ENCODE peak calls at places on chromosomes 13 and 19, in four cellular contexts. D is K562, O is H1, R is GM12878. U is an unnamed sample.

GRCh38 chr13:111664696-111665095 is 344.3 kb downstream of the TEX29 start:
- DNase-seq in O (no peak), D (no peak), R (no peak), U (no peak)

GRCh38 chr13:102401755-102402154 is at the start of gene FGF14:
- DNase-seq in R (no peak), O (no peak), D (no peak), U (no peak)

GRCh38 chr19:55156202-55157063 is 1.1 kb downstream of the TNNI3 start:
- DNase-seq in R (no peak), D (peak), O (no peak), U (peak)

GRCh38 chr19:35639863-35640262 is 1.7 kb upstream of the ETV2 start:
- DNase-seq in R (no peak), O (no peak), D (no peak), U (no peak)

GRCh38 chr19:10421240-10421948 is 1.1 kb downstream of the PDE4A start:
- DNase-seq in D (no peak), R (no peak), O (no peak), U (no peak)

GRCh38 chr13:94121686-94122085 is 357.8 kb downstream of the DCT start:
- DNase-seq in R (no peak), O (no peak), D (no peak), U (no peak)

GRCh38 chr19:53388904-53389303 is 6.0 kb upstream of the ZNF765 start:
- DNase-seq in D (no peak), R (no peak), O (no peak), U (no peak)

GRCh38 chr13:104204177-104204576 is 1138.0 kb upstream of the SLC10A2 start:
- DNase-seq in R (no peak), O (no peak), D (no peak), U (no peak)

GRCh38 chr13:52862358-52863206 is 14.1 kb upstream of the PCDH8 start:
- DNase-seq in O (no peak), R (no peak), D (peak), U (peak)

GRCh38 chr13:76516013-76516412 is 370.2 kb downstream of the KCTD12 start:
- DNase-seq in R (no peak), D (no peak), O (no peak), U (no peak)

GRCh38 chr13:114236224-114236623 is 1.5 kb downstream of the CDC16 start:
- DNase-seq in O (no peak), R (no peak), D (no peak), U (no peak)

GRCh38 chr13:109345433-109345941 is 440.9 kb downstream of the IRS2 start:
- DNase-seq in D (no peak), O (no peak), R (no peak), U (no peak)

GRCh38 chr19:15540435-15540834 is 32.1 kb downstream of the CYP4F22 start:
- DNase-seq in D (no peak), O (no peak), R (no peak), U (no peak)

GRCh38 chr19:54168174-54168917 is 4.6 kb downstream of the TMC4 start:
- DNase-seq in O (no peak), R (no peak), D (peak), U (peak)

GRCh38 chr13:98856983-98857382 is 104.5 kb upstream of the SLC15A1 start:
- DNase-seq in O (no peak), D (no peak), R (no peak), U (no peak)

GRCh38 chr13:75769141-75769905 is 133.2 kb downstream of the LMO7 start:
- DNase-seq in D (no peak), R (no peak), O (no peak), U (no peak)

GRCh38 chr19:23436318-23436717 is 41.0 kb upstream of the ZNF91 start:
- DNase-seq in O (no peak), R (no peak), D (no peak), U (no peak)

GRCh38 chr19:12939292-12939606 is 840 bp downstream of the CALR start:
- DNase-seq in R (no peak), D (no peak), O (no peak), U (no peak)

GRCh38 chr19:12935071-12935470 is 1.6 kb upstream of the FARSA start:
- DNase-seq in D (no peak), O (no peak), R (no peak), U (no peak)

GRCh38 chr13:97295279-97296182 is 73.4 kb downstream of the MBNL2 start:
- DNase-seq in R (no peak), O (no peak), D (no peak), U (no peak)

GRCh38 chr13:52832268-52832667 is 16.2 kb downstream of the PCDH8 start:
- DNase-seq in R (no peak), O (no peak), D (no peak), U (no peak)

DNA sequence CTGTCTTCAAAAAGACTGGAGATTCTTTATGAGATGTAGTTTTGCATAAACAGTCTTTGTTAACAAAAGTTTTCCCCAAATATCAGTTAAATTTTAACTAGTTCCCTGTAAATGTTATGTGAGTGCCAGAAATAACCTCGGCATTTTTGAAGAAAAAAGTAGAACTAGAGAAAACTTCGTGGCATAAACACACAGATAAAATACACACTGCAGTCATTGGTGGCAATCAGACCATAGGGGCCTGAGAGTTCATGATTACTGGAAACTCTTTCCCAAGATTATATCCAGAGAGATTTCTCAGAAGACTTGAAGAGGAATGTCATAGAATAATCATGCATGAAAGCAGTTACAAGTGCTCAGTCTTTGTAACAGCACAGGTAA is 190.0 kb downstream of the MZT1 start:
- DNase-seq in R (no peak), O (no peak), D (no peak), U (no peak)
- TF ChIP-seq ATF3 in R (no peak), O (no peak), D (no peak), U (no peak)

GRCh38 chr13:51584731-51585191 is 499 bp downstream of the WDFY2 start:
- DNase-seq in O (peak), D (peak), R (no peak), U (peak)
- TF ChIP-seq EGR1 in O (no peak), D (no peak), R (no peak), U (no peak)

DNA sequence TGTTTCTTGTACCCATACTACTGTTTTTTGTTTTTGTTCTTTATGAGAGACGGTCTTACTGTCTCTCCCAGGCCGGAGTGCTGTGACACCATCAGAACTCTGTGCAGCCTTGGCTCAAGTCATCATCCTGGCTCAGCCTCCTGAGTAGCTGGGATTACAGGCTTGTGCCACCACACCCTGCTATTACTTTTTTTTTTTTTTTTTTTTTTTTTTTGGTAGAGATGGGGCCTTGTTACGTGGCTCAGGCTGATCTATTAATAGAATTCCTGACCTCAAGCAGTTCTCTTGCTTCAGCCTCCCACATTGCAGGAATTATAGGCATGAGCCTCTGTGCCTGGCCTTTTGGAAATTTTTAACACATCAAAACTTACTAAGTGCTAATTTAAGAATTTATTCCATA is 2.9 kb upstream of the ZNF304 start:
- DNase-seq in R (no peak), D (no peak), O (no peak), U (no peak)
- TF ChIP-seq ATF3 in R (no peak), D (no peak), O (no peak), U (no peak)

GRCh38 chr19:48484931-48485612 is 15.9 kb downstream of the CYTH2 start:
- DNase-seq in R (no peak), D (no peak), O (no peak), U (no peak)

GRCh38 chr19:48489608-48490216 is 20.5 kb downstream of the CYTH2 start:
- DNase-seq in R (no peak), O (peak), D (peak), U (peak)

GRCh38 chr19:48490980-48491792 is 20.4 kb downstream of the LMTK3 start:
- DNase-seq in O (no peak), D (peak), R (no peak), U (peak)

GRCh38 chr19:48487544-48487943 is 18.4 kb downstream of the CYTH2 start:
- DNase-seq in D (no peak), R (no peak), O (no peak), U (no peak)

DNA sequence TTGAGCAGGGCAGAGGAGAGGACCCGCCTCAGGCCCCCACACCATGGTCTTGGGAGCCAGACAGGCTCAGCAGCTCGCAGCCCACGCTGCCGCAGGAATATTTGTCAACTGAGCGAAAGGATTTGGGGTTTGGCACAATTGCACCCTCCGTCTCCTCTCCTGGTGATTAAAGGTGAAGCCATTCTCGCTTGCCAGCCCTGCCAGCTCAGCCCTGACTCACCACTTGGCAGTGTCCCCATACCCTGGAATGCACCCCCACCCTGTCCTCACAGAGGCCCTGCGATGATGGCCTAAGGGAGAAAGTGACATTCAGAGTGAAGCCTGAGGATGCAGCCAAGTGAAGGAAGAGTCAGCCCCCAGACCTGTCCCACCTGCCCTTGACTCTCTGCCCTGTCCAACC is 18.8 kb downstream of the CYTH2 start:
- DNase-seq in R (no peak), O (no peak), D (no peak), U (peak)
- TF ChIP-seq EGR1 in R (no peak), O (no peak), D (no peak), U (no peak)

GRCh38 chr13:33869005-33869404 is 51.1 kb downstream of the RFC3 start:
- DNase-seq in O (no peak), D (no peak), R (no peak), U (no peak)

GRCh38 chr13:33870046-33870668 is 52.2 kb downstream of the RFC3 start:
- DNase-seq in O (no peak), R (no peak), D (no peak), U (no peak)

GRCh38 chr13:33873251-33873908 is 55.4 kb downstream of the RFC3 start:
- DNase-seq in D (no peak), R (no peak), O (no peak), U (no peak)

GRCh38 chr13:33872005-33872351 is 54.0 kb downstream of the RFC3 start:
- DNase-seq in O (no peak), R (no peak), D (no peak), U (no peak)

GRCh38 chr13:33871207-33872004 is 53.5 kb downstream of the RFC3 start:
- DNase-seq in O (no peak), D (no peak), R (no peak), U (no peak)
- TF ChIP-seq ATF3 in O (no peak), D (no peak), R (no peak), U (no peak)

DNA sequence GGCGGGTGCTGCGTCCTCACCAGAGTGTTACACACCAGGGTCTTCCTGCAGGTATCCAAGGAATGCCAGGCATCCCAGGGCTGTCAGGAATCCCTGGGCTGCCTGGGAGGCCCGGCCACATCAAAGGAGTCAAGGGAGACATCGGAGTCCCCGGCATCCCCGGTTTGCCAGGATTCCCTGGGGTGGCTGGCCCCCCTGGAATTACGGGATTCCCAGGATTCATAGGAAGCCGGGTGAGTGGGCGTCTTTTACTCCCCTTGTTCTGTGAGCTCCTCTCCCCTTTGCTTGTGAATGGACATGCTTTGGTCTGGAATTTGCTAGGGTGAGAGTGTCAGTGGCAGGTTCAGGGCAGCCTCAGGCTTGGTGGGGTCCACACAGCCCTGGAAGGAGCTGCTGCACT is 75.9 kb downstream of the RAB20 start:
- DNase-seq in D (no peak), R (no peak), O (peak), U (no peak)
- TF ChIP-seq EGR1 in D (no peak), R (no peak), O (peak), U (no peak)

GRCh38 chr19:32316034-32316433 is 29.4 kb upstream of the ZNF507 start:
- DNase-seq in O (no peak), R (no peak), D (no peak), U (no peak)
- TF ChIP-seq ATF3 in O (no peak), R (no peak), D (no peak), U (no peak)